ENCODE peak calls at places on chromosomes 3 and 15, in five cellular contexts. E, P, G, X and B are unnamed samples.

GRCh38 chr3:157477441-157477840 is 25.8 kb downstream of the VEPH1 start:
- DNase-seq in G (no peak), P (no peak), X (peak), E (no peak), B (no peak)

GRCh38 chr3:50345586-50345985 is at the start of gene ZMYND10:
- DNase-seq in X (peak), E (peak), G (no peak), P (peak), B (no peak)

GRCh38 chr15:88834211-88834812 is 31.1 kb downstream of the ACAN start:
- DNase-seq in G (peak), P (peak), X (peak), E (peak), B (peak)

GRCh38 chr15:90002428-90002844 is 1.3 kb downstream of the ZNF710 start:
- DNase-seq in G (no peak), X (peak), E (peak), P (peak), B (no peak)

GRCh38 chr15:75366163-75366562 is 2.2 kb downstream of the MAN2C1 start:
- DNase-seq in G (no peak), P (no peak), E (no peak), X (no peak), B (no peak)

GRCh38 chr15:35693286-35693685 is 147.3 kb upstream of the DPH6 start:
- DNase-seq in P (peak), E (no peak), G (no peak), X (peak), B (no peak)

GRCh38 chr3:88005066-88005465 is 53.7 kb downstream of the CGGBP1 start:
- DNase-seq in G (no peak), E (no peak), P (peak), X (peak), B (peak)

GRCh38 chr3:151568095-151568685 is 107.3 kb upstream of the IGSF10 start:
- DNase-seq in P (no peak), X (peak), G (no peak), E (no peak), B (no peak)

GRCh38 chr3:82030932-82031331 is 269.5 kb upstream of the GBE1 start:
- DNase-seq in X (no peak), P (no peak), G (peak), E (peak), B (peak)

GRCh38 chr3:33071946-33072345 is 25.0 kb downstream of the GLB1 start:
- DNase-seq in G (no peak), X (no peak), E (no peak), P (no peak), B (no peak)

GRCh38 chr3:68306571-68306970 is 625.8 kb downstream of the TAFA4 start:
- DNase-seq in E (no peak), P (peak), X (no peak), G (no peak), B (no peak)

GRCh38 chr3:197173620-197174019 is 124.8 kb downstream of the DLG1 start:
- DNase-seq in E (no peak), G (no peak), P (no peak), X (no peak), B (no peak)

GRCh38 chr3:138941259-138941885 is 5.6 kb downstream of the FOXL2 start:
- DNase-seq in X (peak), P (peak), E (no peak), G (no peak), B (no peak)

GRCh38 chr3:56421205-56421604 is 47.1 kb downstream of the ERC2 start:
- DNase-seq in P (no peak), X (peak), E (no peak), G (no peak), B (no peak)

GRCh38 chr3:101898752-101899169 is 49.4 kb downstream of the NFKBIZ start:
- DNase-seq in G (peak), E (no peak), P (no peak), X (no peak), B (no peak)

GRCh38 chr15:45242289-45242688 is 9.7 kb upstream of the SLC28A2 start:
- DNase-seq in P (no peak), G (no peak), E (peak), X (no peak), B (no peak)

GRCh38 chr3:127209155-127209839 is 16.4 kb downstream of the PRR23E start:
- DNase-seq in G (no peak), X (no peak), P (no peak), E (no peak), B (no peak)

GRCh38 chr3:151156618-151157216 is 46.3 kb downstream of the GPR171 start:
- DNase-seq in P (peak), E (peak), X (peak), G (peak), B (peak)

GRCh38 chr3:124780767-124781485 is 50.7 kb downstream of the UMPS start:
- DNase-seq in G (peak), E (no peak), P (no peak), X (peak), B (peak)

GRCh38 chr15:75232826-75233503 is 25.2 kb upstream of the GOLGA6C start:
- DNase-seq in E (no peak), X (no peak), P (no peak), G (no peak), B (no peak)

GRCh38 chr3:133130168-133130567 is 92.0 kb downstream of the TMEM108 start:
- DNase-seq in G (no peak), P (no peak), X (peak), E (no peak), B (no peak)

GRCh38 chr3:170867143-170867542 is 2.9 kb downstream of the RPL22L1 start:
- DNase-seq in E (no peak), X (no peak), G (no peak), P (no peak), B (no peak)

GRCh38 chr3:133238015-133238414 is 161.8 kb upstream of the BFSP2 start:
- DNase-seq in P (no peak), X (no peak), E (no peak), G (no peak), B (no peak)

GRCh38 chr15:78477295-78477694 is 30.1 kb upstream of the HYKK start:
- DNase-seq in E (no peak), P (no peak), G (no peak), X (no peak), B (no peak)

GRCh38 chr15:85741021-85741421 is 53.7 kb downstream of the KLHL25 start:
- DNase-seq in X (no peak), G (no peak), P (no peak), E (no peak), B (no peak)

GRCh38 chr3:13214847-13215472 is 141.7 kb upstream of the IQSEC1 start:
- DNase-seq in X (no peak), G (no peak), P (no peak), E (no peak), B (no peak)

GRCh38 chr15:59410448-59410896 is 27.5 kb upstream of the FAM81A start:
- DNase-seq in E (no peak), G (no peak), X (peak), P (no peak), B (peak)

GRCh38 chr3:71916747-71917369 is 131.9 kb upstream of the PROK2 start:
- DNase-seq in P (peak), G (no peak), E (no peak), X (peak), B (no peak)

GRCh38 chr3:94308767-94309166 is 245.9 kb downstream of the NSUN3 start:
- DNase-seq in E (no peak), X (no peak), G (no peak), P (no peak), B (no peak)

GRCh38 chr15:59438891-59439290 is 905 bp downstream of the FAM81A start:
- DNase-seq in P (peak), G (no peak), X (peak), E (no peak), B (no peak)

GRCh38 chr15:86572368-86572841 is 492.7 kb downstream of the AGBL1 start:
- DNase-seq in G (no peak), P (no peak), E (no peak), X (no peak), B (no peak)

GRCh38 chr3:132786890-132787289 is 64.7 kb upstream of the NPHP3 start:
- DNase-seq in P (no peak), G (no peak), E (no peak), X (no peak), B (no peak)

GRCh38 chr15:54347082-54347827 is 369.0 kb downstream of the UNC13C start:
- DNase-seq in G (no peak), X (no peak), E (no peak), P (no peak), B (no peak)

GRCh38 chr15:93333826-93334225 is 244.8 kb upstream of the RGMA start:
- DNase-seq in X (no peak), P (no peak), G (peak), E (no peak), B (no peak)

GRCh38 chr15:91336691-91337090 is 236.6 kb downstream of the SV2B start:
- DNase-seq in X (no peak), G (no peak), E (no peak), P (no peak), B (no peak)

GRCh38 chr3:4309476-4310121 is 6.4 kb downstream of the SETMAR start:
- DNase-seq in E (no peak), P (no peak), X (no peak), G (no peak), B (no peak)

DNA sequence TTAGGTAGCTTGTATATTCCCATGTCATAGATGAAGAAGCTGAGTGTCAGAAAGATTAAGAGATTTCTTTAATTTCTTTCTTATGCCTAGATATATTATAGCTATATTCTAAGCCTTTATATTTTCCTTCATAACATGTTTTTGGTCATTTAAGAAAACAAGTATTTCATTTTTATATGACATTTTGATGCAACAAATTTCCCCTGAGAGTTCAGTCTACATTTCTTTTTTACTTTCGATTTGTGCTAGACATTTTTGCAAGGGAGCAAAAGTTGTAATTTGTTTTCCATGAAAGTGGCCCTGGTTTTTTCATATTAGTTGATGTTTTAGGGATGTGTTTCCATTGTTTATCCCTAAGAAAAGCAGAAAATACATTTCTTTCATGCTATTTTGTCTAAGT is 344.9 kb downstream of the NLGN1 start:
- DNase-seq in X (no peak), P (no peak), G (no peak), E (no peak), B (no peak)
- H3K4me3 ChIP-seq in X (no peak), P (no peak), G (peak), E (no peak), B (no peak)

GRCh38 chr3:98450372-98450771 is 12.6 kb upstream of the OR5K1 start:
- DNase-seq in E (no peak), G (no peak), X (no peak), P (no peak), B (no peak)

GRCh38 chr3:98440283-98440682 is 22.7 kb upstream of the OR5K1 start:
- DNase-seq in X (no peak), E (peak), G (no peak), P (no peak), B (no peak)

GRCh38 chr3:98449606-98450193 is 13.3 kb upstream of the OR5K1 start:
- DNase-seq in E (no peak), G (no peak), X (no peak), P (peak), B (no peak)

DNA sequence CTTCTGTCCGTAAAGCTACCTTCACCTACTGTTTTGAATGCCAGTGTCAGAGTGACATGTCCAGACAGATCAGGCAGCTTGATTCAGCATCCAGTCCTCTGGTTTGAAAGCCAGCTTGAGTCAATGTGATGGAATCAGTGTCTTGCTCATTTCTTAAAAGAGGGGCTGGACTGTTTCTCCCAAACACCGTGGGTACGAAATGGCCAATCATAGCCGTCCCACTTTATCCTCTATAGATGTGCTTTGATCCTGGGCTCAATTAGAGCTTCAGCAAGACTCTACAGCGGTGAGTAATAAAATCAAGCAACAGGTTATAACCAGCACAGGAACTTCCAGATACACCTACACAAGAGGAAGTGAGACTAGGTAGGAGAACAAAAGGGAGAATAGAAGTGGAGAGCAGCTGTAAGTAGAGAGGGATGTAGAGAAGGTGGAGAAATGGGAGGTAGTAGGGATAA is 17.0 kb upstream of the OR5K1 start:
- DNase-seq in G (no peak), X (no peak), E (peak), P (peak), B (no peak)
- H3K4me3 ChIP-seq in G (no peak), X (no peak), E (peak), P (no peak), B (no peak)

GRCh38 chr15:77185242-77185785 is 114.4 kb upstream of the TSPAN3 start:
- DNase-seq in E (no peak), X (no peak), G (no peak), P (no peak), B (no peak)
- H3K4me3 ChIP-seq in E (no peak), X (no peak), G (no peak), P (no peak), B (no peak)

GRCh38 chr3:187227658-187228258 is 30.5 kb downstream of the RTP1 start:
- DNase-seq in E (peak), G (no peak), P (peak), X (peak), B (peak)
- H3K4me3 ChIP-seq in E (no peak), G (no peak), P (no peak), X (no peak), B (no peak)

GRCh38 chr15:67836134-67836455 is 3.8 kb downstream of the RNU6-1 start:
- DNase-seq in P (no peak), X (no peak), E (no peak), G (no peak), B (no peak)
- H3K4me3 ChIP-seq in P (peak), X (peak), E (peak), G (peak), B (peak)

DNA sequence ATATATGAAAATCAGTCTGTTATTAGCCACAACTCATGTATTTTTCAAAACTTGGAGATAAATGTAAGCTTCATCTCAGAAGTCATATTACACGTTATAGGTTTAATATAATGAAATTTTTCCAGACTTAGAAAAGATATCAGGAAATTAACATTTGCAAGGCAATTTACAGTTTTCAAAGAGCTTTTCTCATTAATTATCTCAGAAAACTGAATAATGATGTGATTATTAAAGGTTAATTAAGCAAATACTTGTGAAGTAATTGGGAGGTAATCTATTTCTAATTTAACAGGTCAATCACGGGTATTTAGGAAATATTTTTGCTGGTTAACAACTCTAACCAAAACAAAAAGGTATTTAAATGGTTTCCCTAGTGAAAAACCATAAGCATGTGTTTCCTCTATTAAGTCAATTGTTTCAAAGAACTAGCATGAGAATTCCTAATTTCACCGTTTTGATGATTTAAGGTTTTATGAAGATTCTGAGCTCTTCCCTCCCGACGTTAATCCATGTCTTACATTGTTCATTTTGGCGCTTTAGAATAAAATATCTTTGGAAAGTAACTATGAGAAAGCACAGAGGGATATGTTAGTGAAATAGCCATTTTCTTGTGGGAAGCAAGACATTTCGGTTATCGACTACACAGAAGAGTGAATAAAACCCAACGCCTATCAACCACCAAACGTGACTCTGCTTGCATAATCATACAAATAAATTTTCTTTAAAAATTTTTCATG is 1.5 kb upstream of the NEO1 start:
- DNase-seq in X (no peak), P (no peak), E (no peak), G (no peak), B (no peak)
- H3K4me3 ChIP-seq in X (peak), P (peak), E (no peak), G (peak), B (peak)

DNA sequence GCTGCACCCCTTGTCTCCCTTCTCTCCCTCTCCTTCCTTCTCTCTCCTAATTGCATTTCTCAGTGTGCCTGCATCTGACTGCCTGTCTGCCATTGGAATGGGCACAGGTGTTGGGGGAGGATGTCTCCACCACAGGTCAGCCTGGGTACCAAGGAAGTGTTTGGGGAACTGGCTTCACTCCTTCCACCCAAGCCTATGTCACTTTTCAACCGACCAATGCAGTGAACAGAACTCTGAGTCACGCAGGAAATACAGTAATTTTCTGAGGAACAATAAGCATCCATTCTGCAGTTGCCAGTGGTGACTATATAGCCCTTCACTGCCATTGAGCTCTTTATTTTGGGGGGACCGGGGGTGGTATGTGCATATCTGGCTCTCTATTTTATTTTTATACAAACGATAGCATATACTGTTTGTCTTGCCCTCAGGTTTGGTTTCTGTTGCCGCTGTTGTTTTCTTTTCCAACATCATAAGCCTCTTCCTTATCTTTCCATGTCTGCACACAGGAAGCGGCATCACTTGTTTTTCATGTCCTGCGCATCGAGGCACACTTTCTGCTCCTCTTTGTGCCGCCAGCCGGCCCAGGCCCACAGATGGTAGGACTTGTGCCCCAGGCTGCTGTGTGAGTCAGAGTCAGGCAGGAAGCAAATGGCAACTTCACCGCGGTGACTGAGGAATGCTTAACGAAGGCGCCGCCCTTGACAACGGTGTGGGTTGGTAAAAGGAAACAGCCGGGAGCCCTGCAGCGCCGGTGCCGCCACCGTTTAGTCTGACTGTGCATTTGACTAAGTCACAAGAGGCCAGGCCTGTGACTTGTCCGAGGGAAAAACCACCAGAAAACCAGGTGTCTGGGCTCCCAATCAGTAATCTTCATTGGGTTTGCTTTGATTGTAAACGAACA is 21.1 kb upstream of the CDCP1 start:
- DNase-seq in X (peak), E (peak), P (peak), G (peak), B (peak)
- H3K4me3 ChIP-seq in X (no peak), E (no peak), P (no peak), G (no peak), B (no peak)